ENCODE peak calls at places on chromosomes 3 and 15, in six cellular contexts. D, B, C, S, G and J are unnamed samples.

GRCh38 chr3:178895178-178895789 is 176.3 kb downstream of the ZMAT3 start:
- DNase-seq in D (no peak), B (no peak), C (no peak), S (no peak), G (no peak), J (no peak)

GRCh38 chr3:154121236-154122095 is at the start of gene ARHGEF26:
- DNase-seq in D (peak; percentile 56), B (peak; percentile 88), C (peak; percentile 59), S (peak; percentile 70), G (peak; percentile 52), J (peak; percentile 92)

GRCh38 chr3:39443530-39443929 is 23.9 kb upstream of the MOBP start:
- DNase-seq in D (no peak), B (no peak), C (peak; percentile 21), S (no peak), G (no peak), J (peak; percentile 53)

GRCh38 chr15:56059716-56060115 is 66.3 kb upstream of the NEDD4 start:
- DNase-seq in D (no peak), B (no peak), C (no peak), S (no peak), G (peak; percentile 78), J (no peak)

GRCh38 chr3:119310052-119310451 is 15.9 kb downstream of the ARHGAP31 start:
- DNase-seq in D (peak; percentile 97), B (peak; percentile 50), C (no peak), S (peak; percentile 94), G (peak; percentile 66), J (peak; percentile 58)

GRCh38 chr3:10353661-10354372 is 32.9 kb upstream of the SEC13 start:
- DNase-seq in D (no peak), B (no peak), C (no peak), S (peak; percentile 40), G (no peak), J (no peak)

GRCh38 chr15:47803767-47804166 is 86.5 kb downstream of the SEMA6D start:
- DNase-seq in D (no peak), B (no peak), C (no peak), S (no peak), G (no peak), J (no peak)

GRCh38 chr3:149726716-149727407 is 25.4 kb downstream of the COMMD2 start:
- DNase-seq in D (peak; percentile 10), B (no peak), C (no peak), S (no peak), G (no peak), J (no peak)

GRCh38 chr15:31486506-31486905 is 159.9 kb downstream of the KLF13 start:
- DNase-seq in D (no peak), B (no peak), C (no peak), S (no peak), G (no peak), J (no peak)

GRCh38 chr3:56837196-56837955 is 35.6 kb upstream of the ARHGEF3 start:
- DNase-seq in D (no peak), B (no peak), C (no peak), S (no peak), G (no peak), J (no peak)

GRCh38 chr15:77476999-77477398 is 56.3 kb downstream of the HMG20A start:
- DNase-seq in D (no peak), B (no peak), C (no peak), S (no peak), G (no peak), J (no peak)
- H3K36me3 ChIP-seq in D (peaks cover 12% of the 10 kb centered on the region), B (peaks cover 95% of the 10 kb centered on the region), C (no peaks in the 10 kb centered on the region), S (peaks cover 63% of the 10 kb centered on the region), G (peaks cover 8% of the 10 kb centered on the region), J (peaks cover 2% of the 10 kb centered on the region)

GRCh38 chr3:133939496-133939835 is 43.8 kb upstream of the RAB6B start:
- DNase-seq in D (no peak), B (no peak), C (no peak), S (no peak), G (no peak), J (no peak)
- H3K4me2 ChIP-seq in D (no peak overlapping the region), B (no peak overlapping the region), C (no peak overlapping the region), S (no peak overlapping the region), G (no peak overlapping the region), J (no peak overlapping the region)

DNA sequence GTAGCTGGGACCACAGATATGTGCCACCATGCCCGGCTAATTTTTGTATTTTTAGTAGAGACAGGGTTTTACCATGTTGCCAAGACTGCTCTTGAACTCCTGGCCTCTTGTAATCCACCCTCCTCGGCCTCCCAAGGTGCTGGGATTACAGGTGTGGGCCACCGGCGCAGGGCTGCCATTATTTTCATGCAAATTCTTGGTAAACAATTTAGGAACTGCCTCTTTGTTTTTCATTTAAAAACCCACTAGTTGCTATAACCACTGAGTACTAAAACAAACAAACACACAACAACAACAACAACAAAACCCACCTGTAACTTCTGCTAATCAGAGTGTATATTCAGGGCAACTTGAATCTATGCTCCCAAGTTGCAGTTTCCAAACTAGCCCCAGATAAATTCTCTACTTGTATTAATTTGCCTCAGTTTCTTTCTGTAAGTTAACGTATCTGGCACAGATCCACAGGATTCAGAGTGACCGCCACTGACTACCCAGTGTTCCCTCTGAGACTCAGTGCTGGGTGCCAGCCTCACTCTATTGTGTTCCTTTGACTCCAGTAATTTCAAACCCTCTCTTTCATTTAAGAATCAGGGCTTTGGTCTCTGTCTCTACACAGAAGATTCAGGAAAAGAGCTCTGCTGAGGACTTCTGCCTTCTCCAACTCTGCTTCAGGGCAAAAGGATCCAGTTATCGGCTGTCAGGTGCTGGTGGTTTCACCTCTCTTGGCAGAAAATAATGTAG is 18.6 kb upstream of the ZNF710 start:
- DNase-seq in D (no peak), B (no peak), C (no peak), S (no peak), G (no peak), J (no peak)
- H2AK5ac ChIP-seq in D (no peak overlapping the region), B (no peak overlapping the region), C (peak overlapping the region; percentile 0), S (no peak overlapping the region), G (no peak overlapping the region), J (no peak overlapping the region)

GRCh38 chr3:65549626-65549959 is 489.1 kb downstream of the MAGI1 start:
- DNase-seq in D (no peak), B (no peak), C (no peak), S (no peak), G (no peak), J (no peak)
- H3K36me3 ChIP-seq in D (no peaks in the 10 kb centered on the region), B (no peaks in the 10 kb centered on the region), C (no peaks in the 10 kb centered on the region), S (no peaks in the 10 kb centered on the region), G (no peaks in the 10 kb centered on the region), J (no peaks in the 10 kb centered on the region)

GRCh38 chr3:59374091-59374490 is 324.3 kb upstream of the CFAP20DC start:
- DNase-seq in D (no peak), B (no peak), C (no peak), S (no peak), G (no peak), J (no peak)

GRCh38 chr3:59368887-59369286 is 319.1 kb upstream of the CFAP20DC start:
- DNase-seq in D (no peak), B (no peak), C (no peak), S (no peak), G (no peak), J (no peak)

GRCh38 chr3:59374812-59375211 is 325.0 kb upstream of the CFAP20DC start:
- DNase-seq in D (no peak), B (peak; percentile 5), C (no peak), S (no peak), G (no peak), J (peak; percentile 11)
- H3K4me2 ChIP-seq in D (no peak overlapping the region), B (no peak overlapping the region), C (no peak overlapping the region), S (no peak overlapping the region), G (no peak overlapping the region), J (no peak overlapping the region)

GRCh38 chr15:99143655-99144610 is 39.1 kb downstream of the SYNM start:
- DNase-seq in D (peak; percentile 31), B (no peak), C (no peak), S (peak; percentile 81), G (peak; percentile 28), J (peak; percentile 17)
- H2AK5ac ChIP-seq in D (no peak overlapping the region), B (no peak overlapping the region), C (no peak overlapping the region), S (no peak overlapping the region), G (no peak overlapping the region), J (peak overlapping the region; percentile 38)

GRCh38 chr3:63988943-63989342 is 34.4 kb downstream of the PSMD6 start:
- DNase-seq in D (no peak), B (no peak), C (no peak), S (no peak), G (no peak), J (no peak)

GRCh38 chr3:63990733-63991132 is 32.6 kb downstream of the PSMD6 start:
- DNase-seq in D (no peak), B (no peak), C (no peak), S (no peak), G (no peak), J (no peak)

GRCh38 chr3:63992461-63993209 is 30.7 kb downstream of the PSMD6 start:
- DNase-seq in D (no peak), B (no peak), C (no peak), S (no peak), G (no peak), J (no peak)

GRCh38 chr3:63991666-63992065 is 31.6 kb downstream of the PSMD6 start:
- DNase-seq in D (no peak), B (no peak), C (no peak), S (no peak), G (no peak), J (no peak)

DNA sequence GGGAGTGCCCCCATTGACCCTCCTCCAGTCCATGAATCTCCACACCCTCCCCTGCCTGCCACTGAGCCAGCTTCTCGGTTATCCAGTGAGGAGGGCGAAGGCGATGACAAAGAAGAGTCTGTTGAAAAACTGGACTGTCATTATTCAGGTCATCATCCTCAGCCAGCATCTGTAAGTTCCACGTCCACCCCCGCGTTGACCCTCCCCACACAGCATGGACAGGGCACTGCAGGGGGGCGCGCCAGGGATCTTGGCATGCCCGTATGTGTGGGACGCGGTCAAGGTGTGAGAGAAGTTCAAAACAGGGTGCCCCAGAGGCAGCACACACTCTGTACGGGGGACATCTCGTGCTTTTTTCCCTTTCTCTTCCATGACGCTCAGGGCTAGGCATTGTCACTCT is 33.1 kb downstream of the PSMD6 start:
- DNase-seq in D (no peak), B (no peak), C (no peak), S (no peak), G (no peak), J (no peak)
- H3K36me3 ChIP-seq in D (peaks cover 34% of the 10 kb centered on the region), B (peaks cover 88% of the 10 kb centered on the region), C (peaks cover 9% of the 10 kb centered on the region), S (peaks cover 91% of the 10 kb centered on the region), G (peaks cover 20% of the 10 kb centered on the region), J (peaks cover 5% of the 10 kb centered on the region)

GRCh38 chr3:116288480-116288879 is 156.8 kb downstream of the LSAMP start:
- DNase-seq in D (peak; percentile 53), B (no peak), C (no peak), S (no peak), G (no peak), J (no peak)

GRCh38 chr3:116291141-116291540 is 154.1 kb downstream of the LSAMP start:
- DNase-seq in D (no peak), B (no peak), C (no peak), S (no peak), G (no peak), J (no peak)

GRCh38 chr3:116280130-116280740 is 165.1 kb downstream of the LSAMP start:
- DNase-seq in D (no peak), B (no peak), C (no peak), S (no peak), G (no peak), J (no peak)

GRCh38 chr3:116281313-116282143 is 163.8 kb downstream of the LSAMP start:
- DNase-seq in D (no peak), B (no peak), C (no peak), S (no peak), G (no peak), J (no peak)

DNA sequence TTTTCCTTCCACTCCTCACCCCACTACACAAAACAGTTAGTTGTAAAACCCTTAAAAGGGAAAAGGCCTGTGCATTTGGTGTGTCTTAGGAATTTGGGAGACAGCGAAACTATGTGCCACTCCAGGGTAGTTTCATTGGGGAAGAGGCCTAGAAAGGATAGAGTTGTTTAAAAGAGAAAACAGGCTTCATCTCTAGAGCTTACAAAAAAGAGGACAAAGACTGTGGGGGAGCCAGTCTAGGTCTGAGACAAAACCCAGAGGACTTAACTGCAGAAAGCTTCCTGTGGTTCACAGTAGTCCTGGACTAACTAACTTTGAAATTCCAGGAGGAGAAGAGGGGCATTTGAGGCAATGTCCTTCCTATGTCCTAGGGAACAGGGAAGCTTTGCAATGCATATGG is 159.5 kb downstream of the LSAMP start:
- DNase-seq in D (no peak), B (no peak), C (no peak), S (no peak), G (no peak), J (no peak)
- H3K4me2 ChIP-seq in D (no peak overlapping the region), B (no peak overlapping the region), C (no peak overlapping the region), S (no peak overlapping the region), G (no peak overlapping the region), J (no peak overlapping the region)